ENCODE peak calls at places on chromosomes 13 and 19, in five cellular contexts. T is HFF-Myc; Y is colonic mucosa; Z is hepatocyte; K is CD4-positive, CD25-positive, alpha-beta regulatory T cell. Q is an unnamed sample.

GRCh38 chr19:19399733-19400438 is 5.6 kb upstream of the GATAD2A start:
- DNase-seq in T (peak; percentile 47), Y (no peak), Z (no peak), K (no peak), Q (no peak)

GRCh38 chr19:55689366-55690108 is 14.5 kb downstream of the EPN1 start:
- DNase-seq in T (no peak), Y (no peak), Z (no peak), K (no peak), Q (no peak)

GRCh38 chr13:99415851-99416331 is 85.4 kb upstream of the TM9SF2 start:
- DNase-seq in T (no peak), Y (no peak), Z (no peak), K (no peak), Q (peak; percentile 22)

GRCh38 chr13:46614582-46614981 is 61.6 kb downstream of the LRCH1 start:
- DNase-seq in T (no peak), Y (no peak), Z (no peak), K (no peak), Q (no peak)

GRCh38 chr19:33401683-33402420 is 28.3 kb downstream of the CEBPG start:
- DNase-seq in T (no peak), Y (no peak), Z (no peak), K (no peak), Q (no peak)

GRCh38 chr19:29576761-29577661 is 29.1 kb upstream of the POP4 start:
- DNase-seq in T (no peak), Y (no peak), Z (no peak), K (no peak), Q (no peak)

GRCh38 chr13:28001837-28002473 is 13.5 kb upstream of the URAD start:
- DNase-seq in T (no peak), Y (no peak), Z (no peak), K (no peak), Q (no peak)

GRCh38 chr13:39347926-39348901 is 254.8 kb downstream of the LHFPL6 start:
- DNase-seq in T (no peak), Y (no peak), Z (peak; percentile 6), K (no peak), Q (no peak)

GRCh38 chr13:101576452-101576851 is 124.0 kb downstream of the ITGBL1 start:
- DNase-seq in T (peak; percentile 46), Y (no peak), Z (no peak), K (no peak), Q (no peak)

GRCh38 chr13:111177081-111177711 is 62.1 kb downstream of the ARHGEF7 start:
- DNase-seq in T (no peak), Y (no peak), Z (no peak), K (no peak), Q (peak; percentile 83)

GRCh38 chr19:58572818-58573657 is at the start of gene MZF1:
- DNase-seq in T (peak; percentile 100), Y (peak; percentile 99), Z (peak; percentile 100), K (peak; percentile 100), Q (peak; percentile 100)

Q was measured in immature natural killer cell.